ENCODE peak calls at places on chromosomes 4 and X, in nine cellular contexts. One of them, this sample, is unnamed.

GRCh38 chrX:153773741-153774575 is 6.9 kb upstream of the SRPK3 start:
- DNase-seq in activated T-cell treated with anti-CD3 and anti-CD28 coated beads for 1 hour: no peak
- DNase-seq in astrocyte of the cerebellum: no peak
- DNase-seq in EH: no peak
- DNase-seq in keratinocyte: no peak
- DNase-seq in activated CD4-positive, alpha-beta T cell treated with anti-CD3 and anti-CD28 coated beads for 4 hours: no peak
- DNase-seq in activated CD8-positive, alpha-beta memory T cell treated with anti-CD3 and anti-CD28 coated beads, Interleukin-2, amount 10 ng/mL, durations not matched to agents 7 days and 5 days: no peak
- DNase-seq in iris pigment epithelial cell: no peak
- DNase-seq in nephron progenitor cell: peak
- DNase-seq in this sample: no peak

GRCh38 chr4:167622481-167623240 is 388.4 kb upstream of the SPOCK3 start:
- DNase-seq in activated T-cell treated with anti-CD3 and anti-CD28 coated beads for 1 hour: no peak
- DNase-seq in astrocyte of the cerebellum: peak
- DNase-seq in EH: peak
- DNase-seq in keratinocyte: peak
- DNase-seq in activated CD4-positive, alpha-beta T cell treated with anti-CD3 and anti-CD28 coated beads for 4 hours: peak
- DNase-seq in activated CD8-positive, alpha-beta memory T cell treated with anti-CD3 and anti-CD28 coated beads, Interleukin-2, amount 10 ng/mL, durations not matched to agents 7 days and 5 days: peak
- DNase-seq in iris pigment epithelial cell: peak
- DNase-seq in nephron progenitor cell: peak
- DNase-seq in this sample: peak

GRCh38 chr4:155529197-155529596 is 137.5 kb upstream of the GUCY1A1 start:
- DNase-seq in activated T-cell treated with anti-CD3 and anti-CD28 coated beads for 1 hour: no peak
- DNase-seq in astrocyte of the cerebellum: peak
- DNase-seq in EH: peak
- DNase-seq in keratinocyte: no peak
- DNase-seq in activated CD4-positive, alpha-beta T cell treated with anti-CD3 and anti-CD28 coated beads for 4 hours: no peak
- DNase-seq in activated CD8-positive, alpha-beta memory T cell treated with anti-CD3 and anti-CD28 coated beads, Interleukin-2, amount 10 ng/mL, durations not matched to agents 7 days and 5 days: no peak
- DNase-seq in iris pigment epithelial cell: peak
- DNase-seq in nephron progenitor cell: no peak
- DNase-seq in this sample: peak

GRCh38 chrX:120242807-120243206 is 7.8 kb upstream of the ZBTB33 start:
- DNase-seq in activated T-cell treated with anti-CD3 and anti-CD28 coated beads for 1 hour: no peak
- DNase-seq in astrocyte of the cerebellum: no peak
- DNase-seq in EH: no peak
- DNase-seq in keratinocyte: no peak
- DNase-seq in activated CD4-positive, alpha-beta T cell treated with anti-CD3 and anti-CD28 coated beads for 4 hours: no peak
- DNase-seq in activated CD8-positive, alpha-beta memory T cell treated with anti-CD3 and anti-CD28 coated beads, Interleukin-2, amount 10 ng/mL, durations not matched to agents 7 days and 5 days: no peak
- DNase-seq in iris pigment epithelial cell: no peak
- DNase-seq in nephron progenitor cell: no peak
- DNase-seq in this sample: no peak

GRCh38 chr4:20254517-20255250 is 3.0 kb downstream of the SLIT2 start:
- DNase-seq in activated T-cell treated with anti-CD3 and anti-CD28 coated beads for 1 hour: no peak
- DNase-seq in astrocyte of the cerebellum: no peak
- DNase-seq in EH: peak
- DNase-seq in keratinocyte: no peak
- DNase-seq in activated CD4-positive, alpha-beta T cell treated with anti-CD3 and anti-CD28 coated beads for 4 hours: no peak
- DNase-seq in activated CD8-positive, alpha-beta memory T cell treated with anti-CD3 and anti-CD28 coated beads, Interleukin-2, amount 10 ng/mL, durations not matched to agents 7 days and 5 days: no peak
- DNase-seq in iris pigment epithelial cell: peak
- DNase-seq in nephron progenitor cell: peak
- DNase-seq in this sample: peak

GRCh38 chr4:56215901-56216300 is 171.4 kb downstream of the AASDH start:
- DNase-seq in activated T-cell treated with anti-CD3 and anti-CD28 coated beads for 1 hour: no peak
- DNase-seq in astrocyte of the cerebellum: peak
- DNase-seq in EH: peak
- DNase-seq in keratinocyte: no peak
- DNase-seq in activated CD4-positive, alpha-beta T cell treated with anti-CD3 and anti-CD28 coated beads for 4 hours: no peak
- DNase-seq in activated CD8-positive, alpha-beta memory T cell treated with anti-CD3 and anti-CD28 coated beads, Interleukin-2, amount 10 ng/mL, durations not matched to agents 7 days and 5 days: no peak
- DNase-seq in iris pigment epithelial cell: peak
- DNase-seq in nephron progenitor cell: no peak
- DNase-seq in this sample: peak

GRCh38 chrX:39445336-39445735 is 644.1 kb downstream of the MID1IP1 start:
- DNase-seq in activated T-cell treated with anti-CD3 and anti-CD28 coated beads for 1 hour: peak
- DNase-seq in astrocyte of the cerebellum: no peak
- DNase-seq in EH: no peak
- DNase-seq in keratinocyte: no peak
- DNase-seq in activated CD4-positive, alpha-beta T cell treated with anti-CD3 and anti-CD28 coated beads for 4 hours: peak
- DNase-seq in activated CD8-positive, alpha-beta memory T cell treated with anti-CD3 and anti-CD28 coated beads, Interleukin-2, amount 10 ng/mL, durations not matched to agents 7 days and 5 days: peak
- DNase-seq in iris pigment epithelial cell: peak
- DNase-seq in nephron progenitor cell: peak
- DNase-seq in this sample: no peak

GRCh38 chrX:119734897-119735339 is 23.5 kb upstream of the SOWAHD start:
- DNase-seq in activated T-cell treated with anti-CD3 and anti-CD28 coated beads for 1 hour: no peak
- DNase-seq in astrocyte of the cerebellum: no peak
- DNase-seq in EH: no peak
- DNase-seq in keratinocyte: no peak
- DNase-seq in activated CD4-positive, alpha-beta T cell treated with anti-CD3 and anti-CD28 coated beads for 4 hours: no peak
- DNase-seq in activated CD8-positive, alpha-beta memory T cell treated with anti-CD3 and anti-CD28 coated beads, Interleukin-2, amount 10 ng/mL, durations not matched to agents 7 days and 5 days: no peak
- DNase-seq in iris pigment epithelial cell: no peak
- DNase-seq in nephron progenitor cell: no peak
- DNase-seq in this sample: no peak

GRCh38 chr4:6250235-6250983 is 19.2 kb upstream of the WFS1 start:
- DNase-seq in activated T-cell treated with anti-CD3 and anti-CD28 coated beads for 1 hour: no peak
- DNase-seq in astrocyte of the cerebellum: peak
- DNase-seq in EH: peak
- DNase-seq in keratinocyte: peak
- DNase-seq in activated CD4-positive, alpha-beta T cell treated with anti-CD3 and anti-CD28 coated beads for 4 hours: no peak
- DNase-seq in activated CD8-positive, alpha-beta memory T cell treated with anti-CD3 and anti-CD28 coated beads, Interleukin-2, amount 10 ng/mL, durations not matched to agents 7 days and 5 days: no peak
- DNase-seq in iris pigment epithelial cell: peak
- DNase-seq in nephron progenitor cell: no peak
- DNase-seq in this sample: peak

GRCh38 chrX:24025741-24026402 is 1.1 kb downstream of the KLHL15 start:
- DNase-seq in activated T-cell treated with anti-CD3 and anti-CD28 coated beads for 1 hour: peak
- DNase-seq in astrocyte of the cerebellum: peak
- DNase-seq in EH: peak
- DNase-seq in keratinocyte: no peak
- DNase-seq in activated CD4-positive, alpha-beta T cell treated with anti-CD3 and anti-CD28 coated beads for 4 hours: no peak
- DNase-seq in activated CD8-positive, alpha-beta memory T cell treated with anti-CD3 and anti-CD28 coated beads, Interleukin-2, amount 10 ng/mL, durations not matched to agents 7 days and 5 days: no peak
- DNase-seq in iris pigment epithelial cell: peak
- DNase-seq in nephron progenitor cell: no peak
- DNase-seq in this sample: peak

GRCh38 chr4:74848774-74849173 is 54.5 kb upstream of the BTC start:
- DNase-seq in activated T-cell treated with anti-CD3 and anti-CD28 coated beads for 1 hour: no peak
- DNase-seq in astrocyte of the cerebellum: no peak
- DNase-seq in EH: no peak
- DNase-seq in keratinocyte: no peak
- DNase-seq in activated CD4-positive, alpha-beta T cell treated with anti-CD3 and anti-CD28 coated beads for 4 hours: no peak
- DNase-seq in activated CD8-positive, alpha-beta memory T cell treated with anti-CD3 and anti-CD28 coated beads, Interleukin-2, amount 10 ng/mL, durations not matched to agents 7 days and 5 days: no peak
- DNase-seq in iris pigment epithelial cell: no peak
- DNase-seq in nephron progenitor cell: no peak
- DNase-seq in this sample: no peak